ENCODE peak calls at places on chromosomes 16 and 17, in six cellular contexts. One of them, this sample, is unnamed.

GRCh38 chr17:55768946-55769624 is 18.2 kb downstream of the PCTP start:
- DNase-seq in thoracic aorta: no peak
- DNase-seq in PC-9: no peak
- DNase-seq in OCI-LY7: no peak
- DNase-seq in HCT116: no peak
- DNase-seq in psoas muscle: no peak
- DNase-seq in this sample: no peak

GRCh38 chr16:56710181-56710737 is 19.7 kb upstream of the NUP93 start:
- DNase-seq in thoracic aorta: no peak
- DNase-seq in PC-9: no peak
- DNase-seq in OCI-LY7: no peak
- DNase-seq in HCT116: no peak
- DNase-seq in psoas muscle: no peak
- DNase-seq in this sample: no peak

GRCh38 chr16:66650707-66651473 is 45.7 kb downstream of the CMTM4 start:
- DNase-seq in thoracic aorta: peak; percentile 55
- DNase-seq in PC-9: no peak
- DNase-seq in OCI-LY7: peak; percentile 71
- DNase-seq in HCT116: peak; percentile 60
- DNase-seq in psoas muscle: peak; percentile 76
- DNase-seq in this sample: peak; percentile 55

GRCh38 chr17:2928294-2928890 is 132.2 kb downstream of the RAP1GAP2 start:
- DNase-seq in thoracic aorta: no peak
- DNase-seq in PC-9: no peak
- DNase-seq in OCI-LY7: no peak
- DNase-seq in HCT116: no peak
- DNase-seq in psoas muscle: no peak
- DNase-seq in this sample: no peak

GRCh38 chr17:72332367-72332766 is 211.5 kb downstream of the SOX9 start:
- DNase-seq in thoracic aorta: no peak
- DNase-seq in PC-9: no peak
- DNase-seq in OCI-LY7: no peak
- DNase-seq in HCT116: no peak
- DNase-seq in psoas muscle: no peak
- DNase-seq in this sample: no peak

GRCh38 chr17:49337900-49338299 is 24.1 kb downstream of the ZNF652 start:
- DNase-seq in thoracic aorta: no peak
- DNase-seq in PC-9: no peak
- DNase-seq in OCI-LY7: no peak
- DNase-seq in HCT116: no peak
- DNase-seq in psoas muscle: no peak
- DNase-seq in this sample: no peak

GRCh38 chr16:63312343-63312742 is 1276.1 kb upstream of the CDH8 start:
- DNase-seq in thoracic aorta: no peak
- DNase-seq in PC-9: no peak
- DNase-seq in OCI-LY7: no peak
- DNase-seq in HCT116: no peak
- DNase-seq in psoas muscle: no peak
- DNase-seq in this sample: no peak

GRCh38 chr16:31377210-31377903 is 15.8 kb upstream of the ITGAD start:
- DNase-seq in thoracic aorta: no peak
- DNase-seq in PC-9: no peak
- DNase-seq in OCI-LY7: no peak
- DNase-seq in HCT116: no peak
- DNase-seq in psoas muscle: peak; percentile 28
- DNase-seq in this sample: no peak

GRCh38 chr16:7086842-7087616 is 245.6 kb upstream of the RBFOX1 start:
- DNase-seq in thoracic aorta: no peak
- DNase-seq in PC-9: no peak
- DNase-seq in OCI-LY7: no peak
- DNase-seq in HCT116: no peak
- DNase-seq in psoas muscle: peak; percentile 60
- DNase-seq in this sample: no peak

GRCh38 chr17:30600830-30601494 is 123.8 kb downstream of the GOSR1 start:
- DNase-seq in thoracic aorta: no peak
- DNase-seq in PC-9: no peak
- DNase-seq in OCI-LY7: peak; percentile 58
- DNase-seq in HCT116: no peak
- DNase-seq in psoas muscle: no peak
- DNase-seq in this sample: no peak

GRCh38 chr17:34758747-34759146 is 179.4 kb downstream of the TMEM132E start:
- DNase-seq in thoracic aorta: no peak
- DNase-seq in PC-9: no peak
- DNase-seq in OCI-LY7: no peak
- DNase-seq in HCT116: no peak
- DNase-seq in psoas muscle: no peak
- DNase-seq in this sample: no peak

GRCh38 chr17:48522031-48522593 is 8.7 kb downstream of the HOXB1 start:
- DNase-seq in thoracic aorta: no peak
- DNase-seq in PC-9: peak; percentile 58
- DNase-seq in OCI-LY7: no peak
- DNase-seq in HCT116: no peak
- DNase-seq in psoas muscle: peak; percentile 52
- DNase-seq in this sample: no peak

GRCh38 chr17:79420318-79421243 is 190.3 kb downstream of the RBFOX3 start:
- DNase-seq in thoracic aorta: no peak
- DNase-seq in PC-9: no peak
- DNase-seq in OCI-LY7: no peak
- DNase-seq in HCT116: peak; percentile 26
- DNase-seq in psoas muscle: no peak
- DNase-seq in this sample: no peak

GRCh38 chr16:59633996-59634579 is 900.0 kb upstream of the GOT2 start:
- DNase-seq in thoracic aorta: no peak
- DNase-seq in PC-9: no peak
- DNase-seq in OCI-LY7: no peak
- DNase-seq in HCT116: no peak
- DNase-seq in psoas muscle: no peak
- DNase-seq in this sample: peak; percentile 38

GRCh38 chr16:66899945-66900688 is 18.6 kb downstream of the CDH16 start:
- DNase-seq in thoracic aorta: peak; percentile 76
- DNase-seq in PC-9: peak; percentile 66
- DNase-seq in OCI-LY7: no peak
- DNase-seq in HCT116: no peak
- DNase-seq in psoas muscle: peak; percentile 90
- DNase-seq in this sample: peak; percentile 53

GRCh38 chr17:72426948-72427760 is 306.3 kb downstream of the SOX9 start:
- DNase-seq in thoracic aorta: no peak
- DNase-seq in PC-9: no peak
- DNase-seq in OCI-LY7: no peak
- DNase-seq in HCT116: no peak
- DNase-seq in psoas muscle: no peak
- DNase-seq in this sample: no peak

GRCh38 chr17:80941171-80941570 is 50.5 kb upstream of the CHMP6 start:
- DNase-seq in thoracic aorta: no peak
- DNase-seq in PC-9: no peak
- DNase-seq in OCI-LY7: no peak
- DNase-seq in HCT116: no peak
- DNase-seq in psoas muscle: peak; percentile 44
- DNase-seq in this sample: no peak

GRCh38 chr17:80942360-80943345 is 49.0 kb upstream of the CHMP6 start:
- DNase-seq in thoracic aorta: peak; percentile 77
- DNase-seq in PC-9: no peak
- DNase-seq in OCI-LY7: no peak
- DNase-seq in HCT116: no peak
- DNase-seq in psoas muscle: peak; percentile 95
- DNase-seq in this sample: peak; percentile 33

GRCh38 chr17:80943346-80944145 is 48.1 kb upstream of the CHMP6 start:
- DNase-seq in thoracic aorta: no peak
- DNase-seq in PC-9: no peak
- DNase-seq in OCI-LY7: no peak
- DNase-seq in HCT116: no peak
- DNase-seq in psoas muscle: peak; percentile 34
- DNase-seq in this sample: no peak

GRCh38 chr17:80940171-80941123 is 51.2 kb upstream of the CHMP6 start:
- DNase-seq in thoracic aorta: no peak
- DNase-seq in PC-9: no peak
- DNase-seq in OCI-LY7: peak; percentile 62
- DNase-seq in HCT116: no peak
- DNase-seq in psoas muscle: peak; percentile 50
- DNase-seq in this sample: no peak

GRCh38 chr17:80941743-80942211 is 49.9 kb upstream of the CHMP6 start:
- DNase-seq in thoracic aorta: no peak
- DNase-seq in PC-9: no peak
- DNase-seq in OCI-LY7: no peak
- DNase-seq in HCT116: no peak
- DNase-seq in psoas muscle: peak; percentile 74
- DNase-seq in this sample: no peak
- TF ChIP-seq CTCF in thoracic aorta: no peak
- TF ChIP-seq CTCF in PC-9: no peak
- TF ChIP-seq CTCF in OCI-LY7: no peak
- TF ChIP-seq CTCF in HCT116: no peak
- TF ChIP-seq CTCF in psoas muscle: no peak
- TF ChIP-seq CTCF in this sample: no peak

GRCh38 chr16:86019446-86020047 is 120.6 kb downstream of the IRF8 start:
- DNase-seq in thoracic aorta: no peak
- DNase-seq in PC-9: no peak
- DNase-seq in OCI-LY7: peak; percentile 8
- DNase-seq in HCT116: no peak
- DNase-seq in psoas muscle: no peak
- DNase-seq in this sample: no peak
- H3K4me3 ChIP-seq in thoracic aorta: no peak overlapping the region
- H3K4me3 ChIP-seq in PC-9: no peak overlapping the region
- H3K4me3 ChIP-seq in OCI-LY7: no peak overlapping the region
- H3K4me3 ChIP-seq in HCT116: no peak overlapping the region
- H3K4me3 ChIP-seq in psoas muscle: no peak overlapping the region
- H3K4me3 ChIP-seq in this sample: no peak overlapping the region

GRCh38 chr16:75176926-75177325 is 28.6 kb downstream of the ZFP1 start:
- DNase-seq in thoracic aorta: no peak
- DNase-seq in PC-9: no peak
- DNase-seq in OCI-LY7: no peak
- DNase-seq in HCT116: no peak
- DNase-seq in psoas muscle: no peak
- DNase-seq in this sample: no peak
- H3K9me3 ChIP-seq in thoracic aorta: peaks cover 29% of the 10 kb centered on the region
- H3K9me3 ChIP-seq in PC-9: peaks cover 45% of the 10 kb centered on the region
- H3K9me3 ChIP-seq in OCI-LY7: peaks cover 3% of the 10 kb centered on the region
- H3K9me3 ChIP-seq in HCT116: peaks cover 13% of the 10 kb centered on the region
- H3K9me3 ChIP-seq in psoas muscle: peaks cover 26% of the 10 kb centered on the region
- H3K9me3 ChIP-seq in this sample: peaks cover 33% of the 10 kb centered on the region

DNA sequence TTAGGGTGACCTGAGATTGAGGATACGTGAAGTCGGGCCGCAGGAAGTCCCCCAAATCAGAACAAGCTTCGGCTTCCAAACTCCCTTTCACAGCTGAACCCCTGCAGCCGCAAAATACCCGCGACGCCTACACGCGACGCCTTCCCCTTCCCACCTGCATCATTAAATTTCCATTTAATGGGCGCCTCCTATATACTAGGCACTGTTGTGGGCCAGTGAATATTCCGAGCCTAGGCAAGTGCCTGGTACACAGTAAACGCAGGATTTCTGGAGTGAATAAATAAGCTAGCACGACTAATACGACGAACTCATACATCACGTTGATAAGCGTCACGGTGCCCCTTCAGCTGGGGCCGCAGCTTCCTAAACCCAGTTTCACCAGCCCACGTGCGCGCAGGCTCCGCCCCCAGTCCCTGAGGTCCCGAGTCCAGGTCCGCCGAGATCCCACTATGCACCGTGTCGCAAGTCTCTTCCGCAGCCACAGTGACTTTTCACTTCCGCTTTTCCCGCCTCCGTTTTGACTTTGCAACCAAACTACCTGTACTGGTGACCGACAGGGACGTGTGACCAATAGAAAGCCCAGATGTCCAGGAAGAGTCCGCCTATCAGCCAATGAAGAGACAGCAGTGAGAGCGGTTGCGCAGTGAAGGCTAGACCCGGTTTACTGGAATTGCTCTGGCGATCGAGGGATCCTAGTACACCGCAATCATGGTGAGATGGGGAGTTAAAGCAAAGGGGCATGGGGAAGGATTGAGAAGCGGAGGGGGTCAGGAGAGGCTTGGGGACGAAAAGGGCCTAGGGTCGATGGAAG is at the start of gene PSMB3:
- DNase-seq in thoracic aorta: peak; percentile 96
- DNase-seq in PC-9: peak; percentile 99
- DNase-seq in OCI-LY7: peak; percentile 100
- DNase-seq in HCT116: peak; percentile 100
- DNase-seq in psoas muscle: peak; percentile 98
- DNase-seq in this sample: peak; percentile 97
- TF ChIP-seq CTCF in thoracic aorta: no peak
- TF ChIP-seq CTCF in PC-9: no peak
- TF ChIP-seq CTCF in OCI-LY7: no peak
- TF ChIP-seq CTCF in HCT116: no peak
- TF ChIP-seq CTCF in psoas muscle: no peak
- TF ChIP-seq CTCF in this sample: no peak